ENCODE peak calls at places on chromosomes 5 and 9, in eight cellular contexts. F, C, J, G, H, K, Z and I are unnamed samples.

GRCh38 chr9:136060671-136061371 is 34.3 kb downstream of the NACC2 start:
- DNase-seq in F (no peak), C (no peak), J (no peak), G (no peak), H (no peak), K (no peak), Z (peak), I (no peak)

GRCh38 chr5:102722930-102723329 is 32.2 kb upstream of the PAM start:
- DNase-seq in F (no peak), C (no peak), J (no peak), G (no peak), H (no peak), K (no peak), Z (no peak), I (peak)

GRCh38 chr5:73625905-73626811 is at the start of gene ARHGEF28:
- DNase-seq in F (peak), C (no peak), J (no peak), G (peak), H (peak), K (peak), Z (peak), I (peak)

GRCh38 chr9:77743381-77743780 is 95.3 kb upstream of the GNA14 start:
- DNase-seq in F (no peak), C (no peak), J (no peak), G (no peak), H (no peak), K (no peak), Z (no peak), I (no peak)

GRCh38 chr9:34430843-34431437 is 27.4 kb downstream of the FAM219A start:
- DNase-seq in F (peak), C (no peak), J (peak), G (peak), H (peak), K (peak), Z (no peak), I (peak)

GRCh38 chr5:14394365-14394764 is 187.2 kb upstream of the OTULINL start:
- DNase-seq in F (no peak), C (no peak), J (no peak), G (no peak), H (no peak), K (no peak), Z (no peak), I (no peak)

GRCh38 chr5:4832491-4832890 is 307.6 kb upstream of the ADAMTS16 start:
- DNase-seq in F (no peak), C (no peak), J (no peak), G (no peak), H (no peak), K (no peak), Z (no peak), I (no peak)

GRCh38 chr5:75611324-75612210 is at the start of gene ANKDD1B:
- DNase-seq in F (no peak), C (no peak), J (no peak), G (no peak), H (no peak), K (no peak), Z (peak), I (peak)

GRCh38 chr9:13445123-13445522 is 165.6 kb upstream of the MPDZ start:
- DNase-seq in F (peak), C (no peak), J (no peak), G (peak), H (peak), K (no peak), Z (no peak), I (no peak)

GRCh38 chr9:116073826-116074225 is 79.8 kb upstream of the PAPPA start:
- DNase-seq in F (no peak), C (no peak), J (no peak), G (no peak), H (no peak), K (no peak), Z (no peak), I (no peak)

GRCh38 chr5:110968246-110969005 is 103.1 kb upstream of the TSLP start:
- DNase-seq in F (no peak), C (no peak), J (no peak), G (no peak), H (no peak), K (no peak), Z (no peak), I (no peak)

GRCh38 chr9:87880116-87880515 is 2.6 kb upstream of the SPATA31E1 start:
- DNase-seq in F (no peak), C (no peak), J (no peak), G (no peak), H (no peak), K (no peak), Z (peak), I (no peak)

GRCh38 chr5:111411321-111411720 is 101.0 kb downstream of the STARD4 start:
- DNase-seq in F (peak), C (no peak), J (no peak), G (no peak), H (no peak), K (no peak), Z (no peak), I (no peak)

GRCh38 chr5:181215997-181216982 is 6.8 kb upstream of the TRIM41 start:
- DNase-seq in F (peak), C (no peak), J (peak), G (no peak), H (no peak), K (no peak), Z (no peak), I (peak)

GRCh38 chr5:114089247-114089646 is 272.6 kb upstream of the KCNN2 start:
- DNase-seq in F (no peak), C (no peak), J (no peak), G (no peak), H (no peak), K (no peak), Z (no peak), I (no peak)

GRCh38 chr9:87518702-87519335 is 21.2 kb downstream of the DAPK1 start:
- DNase-seq in F (no peak), C (no peak), J (no peak), G (no peak), H (no peak), K (no peak), Z (peak), I (no peak)

GRCh38 chr5:53882637-53883036 is 322.2 kb downstream of the NDUFS4 start:
- DNase-seq in F (no peak), C (no peak), J (no peak), G (no peak), H (no peak), K (no peak), Z (no peak), I (no peak)

GRCh38 chr9:77451507-77451906 is 196.6 kb downstream of the GNA14 start:
- DNase-seq in F (no peak), C (no peak), J (no peak), G (no peak), H (no peak), K (no peak), Z (no peak), I (no peak)

GRCh38 chr5:124678992-124679519 is 67.4 kb downstream of the ZNF608 start:
- DNase-seq in F (no peak), C (no peak), J (no peak), G (no peak), H (no peak), K (no peak), Z (no peak), I (no peak)

GRCh38 chr9:94039786-94040185 is 44.5 kb upstream of the PTPDC1 start:
- DNase-seq in F (no peak), C (no peak), J (no peak), G (no peak), H (no peak), K (no peak), Z (no peak), I (no peak)

GRCh38 chr5:130333089-130333488 is 428.8 kb downstream of the CHSY3 start:
- DNase-seq in F (no peak), C (no peak), J (no peak), G (no peak), H (no peak), K (no peak), Z (no peak), I (peak)

GRCh38 chr5:38104497-38105230 is 153.7 kb upstream of the EGFLAM start:
- DNase-seq in F (no peak), C (no peak), J (peak), G (no peak), H (no peak), K (no peak), Z (no peak), I (no peak)

GRCh38 chr9:98075332-98075805 is 18.8 kb downstream of the NANS start:
- DNase-seq in F (no peak), C (no peak), J (no peak), G (no peak), H (no peak), K (no peak), Z (no peak), I (peak)

GRCh38 chr5:151448038-151448985 is 909 bp downstream of the SLC36A1 start:
- DNase-seq in F (peak), C (peak), J (peak), G (peak), H (peak), K (peak), Z (peak), I (peak)

GRCh38 chr9:27933210-27934062 is 360.2 kb upstream of the C9orf72 start:
- DNase-seq in F (no peak), C (no peak), J (no peak), G (peak), H (peak), K (peak), Z (no peak), I (no peak)

GRCh38 chr9:7140401-7140800 is 382.6 kb downstream of the KDM4C start:
- DNase-seq in F (no peak), C (no peak), J (no peak), G (no peak), H (no peak), K (no peak), Z (no peak), I (no peak)

GRCh38 chr9:129183495-129184308 is 5.6 kb upstream of the IER5L start:
- DNase-seq in F (no peak), C (no peak), J (no peak), G (no peak), H (no peak), K (no peak), Z (peak), I (no peak)

GRCh38 chr9:22446950-22447606 is 454 bp downstream of the DMRTA1 start:
- DNase-seq in F (peak), C (peak), J (no peak), G (peak), H (peak), K (peak), Z (peak), I (peak)

GRCh38 chr5:109825450-109825849 is 135.7 kb downstream of the MAN2A1 start:
- DNase-seq in F (no peak), C (no peak), J (no peak), G (no peak), H (no peak), K (no peak), Z (no peak), I (no peak)

GRCh38 chr5:10552183-10553143 is 11.4 kb upstream of the ANKRD33B start:
- DNase-seq in F (no peak), C (no peak), J (peak), G (no peak), H (no peak), K (no peak), Z (peak), I (peak)

GRCh38 chr9:13278368-13279246 is 885 bp downstream of the MPDZ start:
- DNase-seq in F (peak), C (no peak), J (no peak), G (peak), H (peak), K (peak), Z (peak), I (peak)

GRCh38 chr5:1743061-1743768 is 56.4 kb downstream of the MRPL36 start:
- DNase-seq in F (no peak), C (no peak), J (no peak), G (no peak), H (no peak), K (no peak), Z (peak), I (no peak)

GRCh38 chr9:34365282-34365681 is 11.4 kb downstream of the MYORG start:
- DNase-seq in F (no peak), C (no peak), J (no peak), G (no peak), H (no peak), K (no peak), Z (no peak), I (no peak)

GRCh38 chr9:113956901-113957777 is 81.0 kb downstream of the ZNF618 start:
- DNase-seq in F (no peak), C (no peak), J (no peak), G (no peak), H (no peak), K (no peak), Z (peak), I (peak)